ENCODE peak calls at places on chromosomes 7 and 10, in four cellular contexts. One of them, this sample, is unnamed.

GRCh38 chr10:118621304-118621942 is 26.0 kb upstream of the PRLHR start:
- DNase-seq in fibroblast of mammary gland: no peak
- DNase-seq in tibial nerve: no peak
- DNase-seq in bronchial epithelial cell: peak
- DNase-seq in this sample: no peak

GRCh38 chr10:50614444-50615137 is 9.2 kb downstream of the SGMS1 start:
- DNase-seq in fibroblast of mammary gland: no peak
- DNase-seq in tibial nerve: no peak
- DNase-seq in bronchial epithelial cell: peak
- DNase-seq in this sample: no peak

GRCh38 chr10:5551531-5552375 is 27.0 kb downstream of the CALML3 start:
- DNase-seq in fibroblast of mammary gland: no peak
- DNase-seq in tibial nerve: no peak
- DNase-seq in bronchial epithelial cell: peak
- DNase-seq in this sample: no peak

GRCh38 chr7:155638366-155638765 is 6.1 kb upstream of the RBM33 start:
- DNase-seq in fibroblast of mammary gland: no peak
- DNase-seq in tibial nerve: no peak
- DNase-seq in bronchial epithelial cell: no peak
- DNase-seq in this sample: no peak

GRCh38 chr7:16603633-16604032 is 41.9 kb downstream of the ANKMY2 start:
- DNase-seq in fibroblast of mammary gland: no peak
- DNase-seq in tibial nerve: no peak
- DNase-seq in bronchial epithelial cell: peak
- DNase-seq in this sample: no peak

GRCh38 chr7:51376420-51377092 is 59.9 kb upstream of the COBL start:
- DNase-seq in fibroblast of mammary gland: peak
- DNase-seq in tibial nerve: no peak
- DNase-seq in bronchial epithelial cell: peak
- DNase-seq in this sample: peak

GRCh38 chr7:112869111-112869774 is 79.0 kb upstream of the TMEM168 start:
- DNase-seq in fibroblast of mammary gland: peak
- DNase-seq in tibial nerve: no peak
- DNase-seq in bronchial epithelial cell: peak
- DNase-seq in this sample: no peak

GRCh38 chr7:27901028-27901760 is 161.2 kb downstream of the TAX1BP1 start:
- DNase-seq in fibroblast of mammary gland: peak
- DNase-seq in tibial nerve: no peak
- DNase-seq in bronchial epithelial cell: peak
- DNase-seq in this sample: peak

GRCh38 chr10:22986771-22987542 is 59.1 kb downstream of the ARMC3 start:
- DNase-seq in fibroblast of mammary gland: peak
- DNase-seq in tibial nerve: no peak
- DNase-seq in bronchial epithelial cell: peak
- DNase-seq in this sample: no peak

GRCh38 chr7:25569765-25570164 is 341.5 kb upstream of the NPVF start:
- DNase-seq in fibroblast of mammary gland: no peak
- DNase-seq in tibial nerve: no peak
- DNase-seq in bronchial epithelial cell: no peak
- DNase-seq in this sample: no peak

GRCh38 chr10:73139251-73139650 is 28.6 kb downstream of the ECD start:
- DNase-seq in fibroblast of mammary gland: no peak
- DNase-seq in tibial nerve: no peak
- DNase-seq in bronchial epithelial cell: no peak
- DNase-seq in this sample: no peak

GRCh38 chr10:86177483-86178155 is 189.0 kb downstream of the GRID1 start:
- DNase-seq in fibroblast of mammary gland: no peak
- DNase-seq in tibial nerve: no peak
- DNase-seq in bronchial epithelial cell: no peak
- DNase-seq in this sample: no peak

GRCh38 chr10:2972810-2973209 is 94.5 kb upstream of the PFKP start:
- DNase-seq in fibroblast of mammary gland: no peak
- DNase-seq in tibial nerve: no peak
- DNase-seq in bronchial epithelial cell: no peak
- DNase-seq in this sample: no peak

GRCh38 chr10:43136995-43137700 is 1.1 kb upstream of the CSGALNACT2 start:
- DNase-seq in fibroblast of mammary gland: peak
- DNase-seq in tibial nerve: no peak
- DNase-seq in bronchial epithelial cell: no peak
- DNase-seq in this sample: no peak

GRCh38 chr7:41051062-41051461 is 651.8 kb downstream of the INHBA start:
- DNase-seq in fibroblast of mammary gland: no peak
- DNase-seq in tibial nerve: no peak
- DNase-seq in bronchial epithelial cell: no peak
- DNase-seq in this sample: no peak

GRCh38 chr10:63375458-63375857 is 90.3 kb downstream of the JMJD1C start:
- DNase-seq in fibroblast of mammary gland: peak
- DNase-seq in tibial nerve: no peak
- DNase-seq in bronchial epithelial cell: peak
- DNase-seq in this sample: no peak

GRCh38 chr7:78607099-78607498 is 808.5 kb downstream of the PHTF2 start:
- DNase-seq in fibroblast of mammary gland: peak
- DNase-seq in tibial nerve: no peak
- DNase-seq in bronchial epithelial cell: peak
- DNase-seq in this sample: no peak

GRCh38 chr10:74371696-74372095 is 220.7 kb downstream of the ADK start:
- DNase-seq in fibroblast of mammary gland: peak
- DNase-seq in tibial nerve: no peak
- DNase-seq in bronchial epithelial cell: no peak
- DNase-seq in this sample: no peak

GRCh38 chr7:69457912-69458491 is 140.3 kb upstream of the AUTS2 start:
- DNase-seq in fibroblast of mammary gland: no peak
- DNase-seq in tibial nerve: peak
- DNase-seq in bronchial epithelial cell: no peak
- DNase-seq in this sample: no peak

GRCh38 chr7:93973134-93973533 is 31.0 kb downstream of the BET1 start:
- DNase-seq in fibroblast of mammary gland: peak
- DNase-seq in tibial nerve: no peak
- DNase-seq in bronchial epithelial cell: peak
- DNase-seq in this sample: no peak

GRCh38 chr7:70390251-70390650 is 741.7 kb upstream of the GALNT17 start:
- DNase-seq in fibroblast of mammary gland: peak
- DNase-seq in tibial nerve: peak
- DNase-seq in bronchial epithelial cell: peak
- DNase-seq in this sample: no peak

GRCh38 chr7:112182749-112183148 is 23.4 kb downstream of the DOCK4 start:
- DNase-seq in fibroblast of mammary gland: no peak
- DNase-seq in tibial nerve: no peak
- DNase-seq in bronchial epithelial cell: no peak
- DNase-seq in this sample: no peak

GRCh38 chr7:73442903-73443542 is 9.4 kb downstream of the FZD9 start:
- DNase-seq in fibroblast of mammary gland: no peak
- DNase-seq in tibial nerve: no peak
- DNase-seq in bronchial epithelial cell: no peak
- DNase-seq in this sample: no peak

GRCh38 chr10:33772370-33773331 is 438.2 kb upstream of the NRP1 start:
- DNase-seq in fibroblast of mammary gland: peak
- DNase-seq in tibial nerve: peak
- DNase-seq in bronchial epithelial cell: peak
- DNase-seq in this sample: no peak

GRCh38 chr10:78194539-78195402 is 161.1 kb downstream of the RPS24 start:
- DNase-seq in fibroblast of mammary gland: peak
- DNase-seq in tibial nerve: no peak
- DNase-seq in bronchial epithelial cell: peak
- DNase-seq in this sample: no peak

GRCh38 chr10:34941471-34942357 is 126.6 kb upstream of the PARD3 start:
- DNase-seq in fibroblast of mammary gland: peak
- DNase-seq in tibial nerve: no peak
- DNase-seq in bronchial epithelial cell: peak
- DNase-seq in this sample: peak

GRCh38 chr10:68330852-68331454 is 911 bp upstream of the HNRNPH3 start:
- DNase-seq in fibroblast of mammary gland: peak
- DNase-seq in tibial nerve: peak
- DNase-seq in bronchial epithelial cell: no peak
- DNase-seq in this sample: no peak

GRCh38 chr10:101070098-101070497 is 8.3 kb downstream of the KAZALD1 start:
- DNase-seq in fibroblast of mammary gland: peak
- DNase-seq in tibial nerve: no peak
- DNase-seq in bronchial epithelial cell: peak
- DNase-seq in this sample: no peak

DNA sequence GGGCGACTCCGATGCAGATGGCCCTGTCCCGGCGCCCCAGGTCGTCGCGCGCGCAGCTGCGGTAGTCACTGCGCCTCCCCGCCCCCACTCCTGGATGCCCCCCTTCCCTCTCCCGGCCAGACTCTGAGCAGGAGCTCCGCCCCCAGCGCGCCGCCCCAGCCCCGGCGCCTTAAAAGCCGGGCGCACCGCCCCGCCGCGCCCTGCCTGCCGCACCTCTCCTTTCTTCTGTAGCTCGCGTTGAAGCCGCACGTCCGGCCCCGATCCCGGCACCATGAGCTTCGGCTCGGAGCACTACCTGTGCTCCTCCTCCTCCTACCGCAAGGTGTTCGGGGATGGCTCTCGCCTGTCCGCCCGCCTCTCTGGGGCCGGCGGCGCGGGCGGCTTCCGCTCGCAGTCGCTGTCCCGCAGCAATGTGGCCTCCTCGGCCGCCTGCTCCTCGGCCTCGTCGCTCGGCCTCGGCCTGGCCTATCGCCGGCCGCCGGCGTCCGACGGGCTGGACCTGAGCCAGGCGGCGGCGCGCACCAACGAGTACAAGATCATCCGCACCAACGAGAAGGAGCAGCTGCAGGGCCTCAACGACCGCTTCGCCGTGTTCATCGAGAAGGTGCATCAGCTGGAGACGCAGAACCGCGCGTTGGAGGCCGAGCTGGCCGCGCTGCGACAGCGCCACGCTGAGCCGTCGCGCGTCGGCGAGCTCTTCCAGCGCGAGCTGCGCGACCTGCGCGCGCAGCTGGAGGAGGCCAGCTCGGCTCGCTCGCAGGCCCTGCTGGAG is at the start of gene INA:
- DNase-seq in fibroblast of mammary gland: peak
- DNase-seq in tibial nerve: no peak
- DNase-seq in bronchial epithelial cell: no peak
- DNase-seq in this sample: peak
- TF ChIP-seq CTCF in fibroblast of mammary gland: no peak
- TF ChIP-seq CTCF in tibial nerve: no peak
- TF ChIP-seq CTCF in bronchial epithelial cell: peak
- TF ChIP-seq CTCF in this sample: no peak

GRCh38 chr10:62012318-62012717 is 110.8 kb downstream of the ARID5B start:
- DNase-seq in fibroblast of mammary gland: no peak
- DNase-seq in tibial nerve: no peak
- DNase-seq in bronchial epithelial cell: no peak
- DNase-seq in this sample: no peak

GRCh38 chr10:62011558-62011957 is 110.1 kb downstream of the ARID5B start:
- DNase-seq in fibroblast of mammary gland: no peak
- DNase-seq in tibial nerve: no peak
- DNase-seq in bronchial epithelial cell: peak
- DNase-seq in this sample: no peak

GRCh38 chr10:62008196-62008595 is 106.7 kb downstream of the ARID5B start:
- DNase-seq in fibroblast of mammary gland: no peak
- DNase-seq in tibial nerve: no peak
- DNase-seq in bronchial epithelial cell: no peak
- DNase-seq in this sample: no peak

GRCh38 chr10:62008943-62009342 is 107.4 kb downstream of the ARID5B start:
- DNase-seq in fibroblast of mammary gland: no peak
- DNase-seq in tibial nerve: no peak
- DNase-seq in bronchial epithelial cell: no peak
- DNase-seq in this sample: no peak

DNA sequence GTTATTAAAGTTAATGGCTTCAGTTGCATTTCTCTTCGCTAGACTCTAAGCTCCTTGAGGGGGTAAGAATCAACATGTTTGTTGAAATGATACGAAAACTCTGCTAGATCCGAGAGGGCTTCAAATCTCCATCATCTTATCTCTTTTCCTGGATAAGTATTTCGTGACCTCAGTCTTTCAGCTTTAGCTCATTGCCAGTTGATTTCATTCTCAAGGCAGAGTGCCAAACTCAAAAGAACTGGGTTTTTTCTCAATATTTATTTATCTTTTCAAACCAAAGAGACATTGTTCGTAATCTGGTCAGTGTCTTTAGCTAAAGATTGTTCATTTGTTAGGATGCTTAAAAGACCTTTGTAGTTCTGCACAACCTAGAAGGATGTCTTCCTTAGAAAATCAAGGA is 108.9 kb downstream of the ARID5B start:
- DNase-seq in fibroblast of mammary gland: no peak
- DNase-seq in tibial nerve: no peak
- DNase-seq in bronchial epithelial cell: no peak
- DNase-seq in this sample: no peak
- H3K4me3 ChIP-seq in fibroblast of mammary gland: no peak
- H3K4me3 ChIP-seq in tibial nerve: no peak
- H3K4me3 ChIP-seq in bronchial epithelial cell: no peak
- H3K4me3 ChIP-seq in this sample: no peak

DNA sequence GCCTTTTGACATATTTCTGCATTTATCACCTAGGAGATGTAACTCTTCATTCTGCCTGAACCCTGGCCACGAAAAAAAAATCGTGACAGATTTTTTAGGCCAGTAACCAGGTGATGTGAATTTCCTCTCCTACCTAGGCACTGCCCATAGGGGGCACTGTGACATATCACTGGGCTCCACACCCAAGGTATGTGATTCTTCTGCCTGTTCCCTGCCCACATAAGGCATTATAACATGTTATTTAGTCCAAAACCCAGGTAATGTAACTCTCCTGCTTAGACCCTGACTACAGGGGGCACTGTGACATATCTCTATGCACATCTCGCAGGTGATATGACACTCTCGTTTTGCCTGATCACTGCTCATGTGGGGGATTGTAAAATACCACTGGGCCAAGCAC is 29.5 kb upstream of the ZNF107 start:
- DNase-seq in fibroblast of mammary gland: no peak
- DNase-seq in tibial nerve: no peak
- DNase-seq in bronchial epithelial cell: no peak
- DNase-seq in this sample: no peak
- TF ChIP-seq CTCF in fibroblast of mammary gland: no peak
- TF ChIP-seq CTCF in tibial nerve: no peak
- TF ChIP-seq CTCF in bronchial epithelial cell: no peak
- TF ChIP-seq CTCF in this sample: no peak

GRCh38 chr7:152051968-152052367 is 26.5 kb downstream of the GALNT11 start:
- DNase-seq in fibroblast of mammary gland: no peak
- DNase-seq in tibial nerve: no peak
- DNase-seq in bronchial epithelial cell: no peak
- DNase-seq in this sample: no peak

GRCh38 chr7:152046531-152046930 is 21.1 kb downstream of the GALNT11 start:
- DNase-seq in fibroblast of mammary gland: no peak
- DNase-seq in tibial nerve: no peak
- DNase-seq in bronchial epithelial cell: no peak
- DNase-seq in this sample: no peak

GRCh38 chr7:152052772-152053171 is 27.3 kb downstream of the GALNT11 start:
- DNase-seq in fibroblast of mammary gland: no peak
- DNase-seq in tibial nerve: no peak
- DNase-seq in bronchial epithelial cell: no peak
- DNase-seq in this sample: no peak

GRCh38 chr7:152048051-152048450 is 22.6 kb downstream of the GALNT11 start:
- DNase-seq in fibroblast of mammary gland: no peak
- DNase-seq in tibial nerve: no peak
- DNase-seq in bronchial epithelial cell: no peak
- DNase-seq in this sample: no peak

DNA sequence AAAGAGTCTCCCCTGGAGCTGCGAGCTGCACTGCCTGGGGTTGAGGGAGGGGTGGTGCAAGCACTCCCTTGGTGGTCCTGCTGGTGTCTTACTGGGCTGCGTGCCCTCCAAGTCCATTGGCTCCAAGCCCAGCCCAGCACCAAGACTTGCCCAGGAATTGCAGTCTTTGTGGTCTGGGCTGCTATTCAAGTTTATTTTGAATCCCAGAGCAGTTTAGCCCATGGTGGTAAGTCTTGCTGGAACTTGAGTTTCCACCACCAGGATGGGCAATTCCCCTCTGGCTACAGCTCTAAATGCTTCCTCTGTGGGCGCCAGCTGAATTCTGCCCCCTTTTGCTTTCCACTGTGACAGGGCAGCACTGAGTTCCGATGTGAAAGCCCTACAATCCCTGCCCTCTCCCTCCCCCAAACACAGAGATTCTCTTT is 25.1 kb downstream of the GALNT11 start:
- DNase-seq in fibroblast of mammary gland: peak
- DNase-seq in tibial nerve: no peak
- DNase-seq in bronchial epithelial cell: peak
- DNase-seq in this sample: no peak
- H3K4me3 ChIP-seq in fibroblast of mammary gland: no peak
- H3K4me3 ChIP-seq in tibial nerve: no peak
- H3K4me3 ChIP-seq in bronchial epithelial cell: no peak
- H3K4me3 ChIP-seq in this sample: no peak

This sample was measured in kidney epithelial cell.